ENCODE peak calls at places on chromosomes 5 and 9, in seven cellular contexts. L is endodermal cell; Q is mesenchymal stem cell; R is lower leg skin; K is CD8-positive, alpha-beta memory T cell; Y is mammary epithelial cell; X is breast epithelium. J is an unnamed sample.

GRCh38 chr9:134834957-134835419 is 45.6 kb upstream of the FCN2 start:
- DNase-seq in R (no peak), X (no peak), Y (no peak), L (no peak), Q (no peak), K (no peak), J (no peak)

GRCh38 chr5:172939045-172939444 is 20.2 kb upstream of the RPL26L1 start:
- DNase-seq in X (no peak), K (no peak), Y (no peak), L (peak), Q (peak), R (no peak), J (peak)

GRCh38 chr9:122346478-122347347 is 24.1 kb upstream of the PTGS1 start:
- DNase-seq in R (peak), K (peak), Y (no peak), L (peak), Q (peak), X (no peak), J (no peak)

GRCh38 chr5:33563983-33564908 is 123.5 kb downstream of the TARS1 start:
- DNase-seq in Q (peak), L (no peak), R (no peak), K (no peak), Y (no peak), X (no peak), J (no peak)

GRCh38 chr9:34717996-34718614 is 8.2 kb upstream of the CCL21 start:
- DNase-seq in R (peak), X (no peak), Y (peak), K (no peak), Q (peak), L (no peak), J (no peak)

GRCh38 chr9:124420991-124421543 is 5.8 kb upstream of the PSMB7 start:
- DNase-seq in X (no peak), R (peak), L (no peak), Y (no peak), K (no peak), Q (peak), J (no peak)

GRCh38 chr9:123828449-123828848 is 101.5 kb downstream of the DENND1A start:
- DNase-seq in K (no peak), Q (peak), L (no peak), R (no peak), X (no peak), Y (no peak), J (no peak)

GRCh38 chr5:94992325-94992724 is 292.6 kb downstream of the MCTP1 start:
- DNase-seq in L (no peak), Q (no peak), X (no peak), R (no peak), Y (no peak), K (no peak), J (no peak)

GRCh38 chr5:110342683-110343082 is 383.8 kb downstream of the TMEM232 start:
- DNase-seq in X (no peak), R (no peak), Y (no peak), Q (no peak), L (no peak), K (no peak), J (no peak)

GRCh38 chr5:135127604-135128240 is 93.7 kb upstream of the PITX1 start:
- DNase-seq in L (no peak), X (no peak), Y (peak), Q (peak), R (no peak), K (no peak), J (no peak)

GRCh38 chr9:18596920-18597319 is 123.0 kb downstream of the ADAMTSL1 start:
- DNase-seq in R (no peak), Y (peak), Q (peak), X (no peak), K (no peak), L (no peak), J (peak)

GRCh38 chr9:18480649-18481048 is 6.7 kb downstream of the ADAMTSL1 start:
- DNase-seq in X (no peak), L (no peak), R (no peak), Y (no peak), K (no peak), Q (no peak), J (peak)

GRCh38 chr9:136522354-136523237 is 23.3 kb downstream of the NOTCH1 start:
- DNase-seq in X (no peak), Q (no peak), L (no peak), K (no peak), Y (no peak), R (no peak), J (peak)

GRCh38 chr5:122500245-122501086 is 188.4 kb downstream of the SNCAIP start:
- DNase-seq in K (no peak), L (peak), Q (peak), Y (peak), X (no peak), R (no peak), J (peak)

GRCh38 chr5:116575635-116576042 is 1.0 kb upstream of the SEMA6A start:
- DNase-seq in R (no peak), L (peak), X (no peak), Q (no peak), Y (peak), K (no peak), J (peak)

GRCh38 chr5:158084292-158084691 is 225.3 kb upstream of the CLINT1 start:
- DNase-seq in R (no peak), L (no peak), X (no peak), Y (peak), Q (no peak), K (no peak), J (no peak)

GRCh38 chr9:108444400-108445358 is 411.1 kb downstream of the ACTL7B start:
- DNase-seq in Q (peak), Y (peak), X (no peak), L (no peak), K (no peak), R (peak), J (no peak)

GRCh38 chr9:131672451-131672850 is 67.4 kb downstream of the RAPGEF1 start:
- DNase-seq in Q (no peak), L (no peak), R (no peak), X (no peak), K (no peak), Y (no peak), J (no peak)

GRCh38 chr9:9764821-9765220 is 848.0 kb downstream of the PTPRD start:
- DNase-seq in K (no peak), R (no peak), L (no peak), Y (no peak), X (no peak), Q (no peak), J (no peak)

GRCh38 chr9:124242331-124243194 is 15.2 kb upstream of the NEK6 start:
- DNase-seq in K (no peak), R (peak), L (peak), Y (no peak), Q (peak), X (peak), J (peak)

GRCh38 chr9:83013867-83014605 is 48.9 kb downstream of the RASEF start:
- DNase-seq in X (no peak), R (no peak), L (no peak), Q (peak), K (no peak), Y (peak), J (no peak)

GRCh38 chr5:14628346-14628745 is 36.2 kb upstream of the OTULIN start:
- DNase-seq in K (peak), R (no peak), X (no peak), L (peak), Q (peak), Y (peak), J (peak)

GRCh38 chr9:76269789-76270188 is 124.4 kb downstream of the RFK start:
- DNase-seq in Q (peak), X (no peak), K (no peak), Y (peak), L (no peak), R (no peak), J (no peak)

GRCh38 chr5:145859897-145860296 is 12.9 kb downstream of the GRXCR2 start:
- DNase-seq in R (no peak), Y (no peak), X (no peak), Q (no peak), L (no peak), K (no peak), J (no peak)

GRCh38 chr5:38722918-38723317 is 122.9 kb upstream of the OSMR start:
- DNase-seq in R (no peak), X (no peak), K (no peak), Q (peak), Y (no peak), L (no peak), J (no peak)

GRCh38 chr5:68436686-68437520 is 221.3 kb downstream of the PIK3R1 start:
- DNase-seq in X (no peak), R (no peak), Q (peak), K (no peak), Y (no peak), L (no peak), J (no peak)

GRCh38 chr9:93092171-93092991 is 3.6 kb upstream of the CARD19 start:
- DNase-seq in L (peak), R (peak), Y (no peak), X (peak), Q (no peak), K (no peak), J (no peak)

GRCh38 chr9:37968228-37968672 is 64.3 kb upstream of the SLC25A51 start:
- DNase-seq in L (no peak), K (no peak), R (no peak), Y (peak), Q (peak), X (no peak), J (peak)

GRCh38 chr9:134234001-134234660 is 69.8 kb upstream of the RNU6ATAC start:
- DNase-seq in L (no peak), X (no peak), R (no peak), K (no peak), Q (no peak), Y (peak), J (no peak)

GRCh38 chr9:25658587-25658986 is 19.7 kb downstream of the TUSC1 start:
- DNase-seq in R (no peak), K (no peak), Q (no peak), L (no peak), Y (no peak), X (no peak), J (no peak)

GRCh38 chr5:95846554-95847260 is 24.2 kb upstream of the GLRX start:
- DNase-seq in Y (peak), Q (peak), X (no peak), K (peak), L (peak), R (peak), J (peak)

GRCh38 chr9:92726971-92727715 is 37.5 kb downstream of the BICD2 start:
- DNase-seq in Y (no peak), K (no peak), L (no peak), Q (peak), R (peak), X (peak), J (no peak)

GRCh38 chr5:76755779-76756637 is 40.1 kb downstream of the F2R start:
- DNase-seq in Y (no peak), R (no peak), K (no peak), Q (no peak), L (no peak), X (no peak), J (no peak)

GRCh38 chr9:126317513-126317912 is 9.1 kb upstream of the MVB12B start:
- DNase-seq in X (no peak), K (peak), L (no peak), R (no peak), Y (no peak), Q (no peak), J (peak)

GRCh38 chr5:61575103-61575502 is 243.0 kb downstream of the ZSWIM6 start:
- DNase-seq in R (no peak), X (no peak), K (no peak), Q (peak), L (no peak), Y (peak), J (no peak)

GRCh38 chr5:158522001-158522400 is 577.7 kb downstream of the EBF1 start:
- DNase-seq in Y (no peak), L (no peak), K (no peak), Q (no peak), X (no peak), R (no peak), J (peak)

GRCh38 chr9:20770947-20771346 is 86.9 kb downstream of the FOCAD start:
- DNase-seq in L (no peak), K (no peak), X (no peak), Y (no peak), Q (no peak), R (no peak), J (no peak)

GRCh38 chr5:43305948-43306563 is 7.2 kb downstream of the HMGCS1 start:
- DNase-seq in X (no peak), Q (peak), Y (no peak), K (peak), L (no peak), R (no peak), J (peak)

GRCh38 chr9:127133739-127134167 is 11.3 kb upstream of the ANGPTL2 start:
- DNase-seq in K (no peak), L (peak), Y (no peak), Q (peak), R (peak), X (no peak), J (no peak)

GRCh38 chr5:28748446-28748845 is 1710.1 kb upstream of the CDH9 start:
- DNase-seq in X (no peak), R (peak), L (no peak), Q (no peak), K (no peak), Y (peak), J (no peak)

DNA sequence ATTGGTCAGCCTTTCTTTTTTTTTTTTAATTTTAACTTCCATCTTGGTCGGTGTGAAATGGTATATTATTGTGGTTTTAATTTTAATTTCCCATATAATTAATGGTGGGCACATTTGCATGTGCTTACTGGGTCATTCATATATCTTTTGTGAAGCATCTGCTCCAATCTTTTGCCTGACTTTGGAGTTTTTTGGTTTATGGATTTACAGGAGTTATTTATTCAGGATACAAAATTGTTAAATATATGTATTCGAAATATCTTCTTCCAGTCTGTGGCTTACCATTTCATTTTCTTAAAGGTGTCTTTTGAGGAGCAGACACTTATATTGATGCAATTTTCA is 682 bp upstream of the RIGI start:
- DNase-seq in X (no peak), R (no peak), Y (no peak), L (no peak), K (no peak), Q (no peak), J (no peak)
- H3K4me3 ChIP-seq in X (peak), R (peak), Y (peak), L (peak), K (peak), Q (no peak), J (peak)

GRCh38 chr9:22237497-22238363 is 208.9 kb upstream of the DMRTA1 start:
- DNase-seq in R (no peak), Q (peak), L (no peak), Y (peak), K (no peak), X (no peak), J (no peak)

GRCh38 chr9:22241024-22241423 is 205.6 kb upstream of the DMRTA1 start:
- DNase-seq in Q (no peak), X (no peak), L (no peak), K (no peak), R (no peak), Y (no peak), J (no peak)

GRCh38 chr9:22241611-22242010 is 205.0 kb upstream of the DMRTA1 start:
- DNase-seq in X (no peak), Q (no peak), Y (no peak), K (no peak), L (no peak), R (no peak), J (no peak)

GRCh38 chr9:22240619-22241018 is 206.0 kb upstream of the DMRTA1 start:
- DNase-seq in Y (peak), L (no peak), R (no peak), K (no peak), Q (peak), X (no peak), J (no peak)

GRCh38 chr9:22238809-22239684 is 207.6 kb upstream of the DMRTA1 start:
- DNase-seq in Y (peak), Q (peak), R (no peak), X (no peak), L (no peak), K (peak), J (no peak)
- H3K4me3 ChIP-seq in Y (no peak), Q (no peak), R (no peak), X (no peak), L (peak), K (no peak), J (no peak)

GRCh38 chr9:133166392-133166791 is 2.7 kb upstream of the GBGT1 start:
- DNase-seq in X (no peak), Q (no peak), R (no peak), L (no peak), K (no peak), Y (no peak), J (no peak)

GRCh38 chr9:133161542-133161950 is 2.2 kb downstream of the GBGT1 start:
- DNase-seq in R (no peak), K (no peak), L (no peak), Q (no peak), Y (no peak), X (no peak), J (no peak)

GRCh38 chr9:133162802-133163558 is 734 bp downstream of the GBGT1 start:
- DNase-seq in X (no peak), Q (no peak), K (no peak), R (no peak), Y (no peak), L (peak), J (no peak)

GRCh38 chr9:133164209-133164590 is 486 bp upstream of the GBGT1 start:
- DNase-seq in Y (no peak), X (peak), Q (no peak), K (no peak), L (no peak), R (no peak), J (no peak)

DNA sequence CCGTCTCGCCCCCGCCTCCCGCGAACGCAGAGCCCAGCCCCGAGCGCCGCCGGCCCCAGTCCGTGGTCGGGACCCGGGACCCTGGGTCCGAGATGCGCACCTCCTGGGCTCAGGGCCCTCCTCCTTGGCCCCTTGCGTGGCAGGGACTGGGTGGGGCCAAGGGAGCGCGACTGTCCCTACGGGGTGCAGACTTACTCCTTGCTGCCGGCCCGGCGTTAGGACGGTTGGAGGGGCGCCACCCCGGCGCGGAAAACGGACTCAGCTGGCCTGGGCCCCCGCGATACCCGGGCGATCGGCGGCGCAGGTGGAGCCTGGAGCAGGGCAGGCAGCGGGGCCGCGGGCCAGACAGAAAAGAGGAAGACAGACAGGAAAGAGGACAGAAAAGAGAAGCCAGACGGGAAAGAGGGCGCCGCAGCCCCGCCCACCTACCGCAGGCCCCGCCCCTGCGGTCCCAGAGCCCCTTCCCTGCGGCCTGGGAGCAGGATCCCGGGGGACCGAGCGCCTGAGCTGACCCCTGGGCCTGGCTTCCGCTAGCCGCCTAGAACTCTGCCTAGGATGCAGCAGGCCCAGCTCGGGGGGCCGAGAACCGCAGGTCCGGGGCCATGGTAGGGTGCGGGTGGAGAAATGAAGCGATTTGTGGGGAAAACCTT is at the start of gene GBGT1:
- DNase-seq in X (no peak), Q (peak), Y (no peak), L (peak), K (peak), R (peak), J (peak)
- H3K4me3 ChIP-seq in X (peak), Q (peak), Y (peak), L (peak), K (peak), R (peak), J (peak)

DNA sequence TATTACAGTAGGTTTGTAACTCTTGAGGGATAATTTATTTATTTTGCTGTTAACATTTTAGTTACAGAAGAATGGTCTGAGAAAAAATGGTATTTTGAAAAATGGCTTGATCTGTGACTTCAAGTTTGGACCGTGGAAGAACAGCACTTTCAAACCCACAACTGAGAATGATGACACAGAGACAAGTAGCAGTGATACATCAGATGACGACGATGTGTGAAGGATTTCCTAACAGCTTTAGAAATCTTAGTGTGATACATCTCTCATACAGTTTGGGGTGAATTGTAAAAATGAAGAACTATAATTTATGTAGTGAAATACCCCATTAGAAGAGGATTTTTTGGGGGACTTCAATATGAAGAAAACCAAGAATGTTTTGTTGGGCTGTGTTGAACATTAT is 88.7 kb downstream of the GPBP1 start:
- DNase-seq in Y (no peak), K (no peak), R (no peak), X (no peak), Q (no peak), L (no peak), J (no peak)
- H3K4me3 ChIP-seq in Y (no peak), K (no peak), R (no peak), X (no peak), Q (no peak), L (no peak), J (no peak)

GRCh38 chr5:143355710-143356109 is 47.8 kb downstream of the NR3C1 start:
- DNase-seq in X (peak), L (no peak), R (peak), K (peak), Q (peak), Y (peak), J (peak)

GRCh38 chr5:143352691-143353090 is 50.8 kb downstream of the NR3C1 start:
- DNase-seq in Q (no peak), R (no peak), K (peak), L (no peak), Y (no peak), X (no peak), J (no peak)

GRCh38 chr5:143356855-143357254 is 46.6 kb downstream of the NR3C1 start:
- DNase-seq in Y (no peak), R (no peak), L (no peak), Q (no peak), X (no peak), K (no peak), J (no peak)

GRCh38 chr5:143350790-143351603 is 52.5 kb downstream of the NR3C1 start:
- DNase-seq in Y (peak), R (no peak), K (no peak), Q (peak), X (no peak), L (no peak), J (peak)

DNA sequence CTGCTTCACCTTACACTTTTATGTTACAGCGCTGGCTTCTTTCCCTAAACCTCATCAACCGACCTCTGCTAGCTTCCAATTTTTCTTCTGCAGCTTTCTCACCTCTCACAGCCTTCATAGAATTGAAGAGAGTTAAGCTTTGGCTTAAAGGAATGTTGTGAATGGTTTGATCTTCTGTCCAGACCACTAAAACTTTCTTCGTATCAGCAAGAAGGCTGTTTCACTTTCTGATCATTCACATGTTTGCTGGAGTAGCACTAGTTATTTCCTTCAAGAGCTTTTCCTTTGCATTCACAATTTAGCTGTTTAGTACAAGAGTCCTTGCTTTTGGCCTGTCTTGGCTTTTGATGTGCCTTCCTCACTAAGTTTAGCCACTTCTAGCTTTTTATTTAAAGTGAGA is 49.5 kb downstream of the NR3C1 start:
- DNase-seq in Q (peak), Y (no peak), K (peak), L (no peak), R (no peak), X (no peak), J (no peak)
- H3K4me3 ChIP-seq in Q (no peak), Y (no peak), K (peak), L (no peak), R (no peak), X (no peak), J (no peak)